ENCODE peak calls at places on chromosomes 7 and 10, in four cellular contexts. One of them, this sample, is unnamed.
A peak's percentile ranks its signal among the peaks of the same experiment; 100 is the strongest.

GRCh38 chr10:86946215-86947170 is 10.9 kb downstream of the MMRN2 start:
- DNase-seq in left ventricle myocardium inferior: peak; percentile 59
- DNase-seq in adipocyte: no peak
- DNase-seq in foreskin fibroblast: no peak
- DNase-seq in this sample: no peak

GRCh38 chr10:106487726-106488125 is 676.8 kb downstream of the SORCS1 start:
- DNase-seq in adipocyte: no peak
- DNase-seq in foreskin fibroblast: no peak
- DNase-seq in left ventricle myocardium inferior: no peak
- DNase-seq in this sample: no peak

GRCh38 chr10:84312816-84313215 is 15.6 kb upstream of the CCSER2 start:
- DNase-seq in adipocyte: no peak
- DNase-seq in foreskin fibroblast: no peak
- DNase-seq in left ventricle myocardium inferior: no peak
- DNase-seq in this sample: no peak

GRCh38 chr7:30705596-30705995 is 23.3 kb upstream of the CRHR2 start:
- DNase-seq in foreskin fibroblast: no peak
- DNase-seq in adipocyte: no peak
- DNase-seq in left ventricle myocardium inferior: no peak
- DNase-seq in this sample: no peak

GRCh38 chr10:60511823-60512222 is 122.1 kb upstream of the ANK3 start:
- DNase-seq in left ventricle myocardium inferior: no peak
- DNase-seq in foreskin fibroblast: no peak
- DNase-seq in adipocyte: peak; percentile 45
- DNase-seq in this sample: no peak

GRCh38 chr7:95755277-95755934 is 16.9 kb upstream of the DYNC1I1 start:
- DNase-seq in adipocyte: no peak
- DNase-seq in left ventricle myocardium inferior: no peak
- DNase-seq in foreskin fibroblast: no peak
- DNase-seq in this sample: no peak

GRCh38 chr7:111855161-111855841 is 293.0 kb upstream of the IMMP2L start:
- DNase-seq in foreskin fibroblast: peak; percentile 56
- DNase-seq in left ventricle myocardium inferior: no peak
- DNase-seq in adipocyte: peak; percentile 79
- DNase-seq in this sample: no peak

GRCh38 chr10:42952358-42952757 is 124.5 kb upstream of the RET start:
- DNase-seq in foreskin fibroblast: no peak
- DNase-seq in left ventricle myocardium inferior: peak; percentile 50
- DNase-seq in adipocyte: peak; percentile 7
- DNase-seq in this sample: no peak

GRCh38 chr7:66894463-66895080 is 26.5 kb upstream of the TMEM248 start:
- DNase-seq in left ventricle myocardium inferior: no peak
- DNase-seq in adipocyte: peak; percentile 14
- DNase-seq in foreskin fibroblast: no peak
- DNase-seq in this sample: no peak

GRCh38 chr10:83942410-83942809 is 196.9 kb upstream of the GHITM start:
- DNase-seq in left ventricle myocardium inferior: no peak
- DNase-seq in adipocyte: no peak
- DNase-seq in foreskin fibroblast: no peak
- DNase-seq in this sample: no peak

GRCh38 chr7:35036361-35037171 is 719 bp downstream of the DPY19L1 start:
- DNase-seq in left ventricle myocardium inferior: peak; percentile 62
- DNase-seq in adipocyte: peak; percentile 84
- DNase-seq in foreskin fibroblast: peak; percentile 54
- DNase-seq in this sample: peak; percentile 35

GRCh38 chr7:17680943-17681351 is 259.3 kb downstream of the SNX13 start:
- DNase-seq in left ventricle myocardium inferior: no peak
- DNase-seq in adipocyte: peak; percentile 88
- DNase-seq in foreskin fibroblast: no peak
- DNase-seq in this sample: no peak

GRCh38 chr10:61787170-61787569 is 114.3 kb upstream of the ARID5B start:
- DNase-seq in left ventricle myocardium inferior: no peak
- DNase-seq in foreskin fibroblast: no peak
- DNase-seq in adipocyte: no peak
- DNase-seq in this sample: no peak

GRCh38 chr7:138023618-138024333 is 21.9 kb upstream of the CREB3L2 start:
- DNase-seq in foreskin fibroblast: no peak
- DNase-seq in adipocyte: no peak
- DNase-seq in left ventricle myocardium inferior: no peak
- DNase-seq in this sample: no peak

GRCh38 chr10:79393924-79394610 is 46.8 kb downstream of the PPIF start:
- DNase-seq in left ventricle myocardium inferior: peak; percentile 7
- DNase-seq in foreskin fibroblast: no peak
- DNase-seq in adipocyte: no peak
- DNase-seq in this sample: no peak

GRCh38 chr7:159091480-159092475 is 52.9 kb downstream of the VIPR2 start:
- DNase-seq in left ventricle myocardium inferior: no peak
- DNase-seq in adipocyte: no peak
- DNase-seq in foreskin fibroblast: no peak
- DNase-seq in this sample: no peak

GRCh38 chr10:49243139-49243538 is 54.9 kb upstream of the TMEM273 start:
- DNase-seq in adipocyte: no peak
- DNase-seq in left ventricle myocardium inferior: no peak
- DNase-seq in foreskin fibroblast: no peak
- DNase-seq in this sample: no peak

GRCh38 chr7:131016230-131016629 is 282.2 kb upstream of the KLF14 start:
- DNase-seq in adipocyte: no peak
- DNase-seq in left ventricle myocardium inferior: no peak
- DNase-seq in foreskin fibroblast: no peak
- DNase-seq in this sample: no peak

GRCh38 chr7:2202901-2203550 is 29.7 kb downstream of the MAD1L1 start:
- DNase-seq in left ventricle myocardium inferior: no peak
- DNase-seq in foreskin fibroblast: no peak
- DNase-seq in adipocyte: no peak
- DNase-seq in this sample: no peak

GRCh38 chr7:1922071-1922869 is 252.2 kb downstream of the ELFN1 start:
- DNase-seq in foreskin fibroblast: peak; percentile 71
- DNase-seq in adipocyte: peak; percentile 72
- DNase-seq in left ventricle myocardium inferior: no peak
- DNase-seq in this sample: no peak

GRCh38 chr10:129951251-129951808 is 12.7 kb downstream of the EBF3 start:
- DNase-seq in foreskin fibroblast: no peak
- DNase-seq in adipocyte: no peak
- DNase-seq in left ventricle myocardium inferior: no peak
- DNase-seq in this sample: no peak

GRCh38 chr7:92609921-92610518 is 19.8 kb upstream of the FAM133B start:
- DNase-seq in adipocyte: peak; percentile 52
- DNase-seq in left ventricle myocardium inferior: no peak
- DNase-seq in foreskin fibroblast: no peak
- DNase-seq in this sample: no peak

GRCh38 chr10:34015700-34016099 is 681.2 kb upstream of the NRP1 start:
- DNase-seq in adipocyte: no peak
- DNase-seq in foreskin fibroblast: no peak
- DNase-seq in left ventricle myocardium inferior: no peak
- DNase-seq in this sample: no peak

GRCh38 chr10:84613336-84614021 is 285.1 kb downstream of the CCSER2 start:
- DNase-seq in adipocyte: no peak
- DNase-seq in left ventricle myocardium inferior: no peak
- DNase-seq in foreskin fibroblast: no peak
- DNase-seq in this sample: no peak

GRCh38 chr10:118944959-118945622 is 84.4 kb upstream of the NANOS1 start:
- DNase-seq in adipocyte: no peak
- DNase-seq in left ventricle myocardium inferior: no peak
- DNase-seq in foreskin fibroblast: no peak
- DNase-seq in this sample: no peak

GRCh38 chr7:18573410-18574234 is 78.1 kb downstream of the HDAC9 start:
- DNase-seq in foreskin fibroblast: no peak
- DNase-seq in left ventricle myocardium inferior: peak; percentile 16
- DNase-seq in adipocyte: no peak
- DNase-seq in this sample: no peak

GRCh38 chr10:6716521-6716920 is 136.4 kb upstream of the PRKCQ start:
- DNase-seq in adipocyte: peak; percentile 46
- DNase-seq in foreskin fibroblast: peak; percentile 74
- DNase-seq in left ventricle myocardium inferior: no peak
- DNase-seq in this sample: no peak

GRCh38 chr10:58943234-58943633 is 233.2 kb upstream of the PHYHIPL start:
- DNase-seq in foreskin fibroblast: no peak
- DNase-seq in adipocyte: no peak
- DNase-seq in left ventricle myocardium inferior: no peak
- DNase-seq in this sample: no peak

GRCh38 chr10:46292573-46293023 is 5.8 kb downstream of the ANTXRL start:
- DNase-seq in adipocyte: no peak
- DNase-seq in left ventricle myocardium inferior: no peak
- DNase-seq in foreskin fibroblast: no peak
- DNase-seq in this sample: no peak

GRCh38 chr10:77637474-77637985 is at the start of gene KCNMA1:
- DNase-seq in adipocyte: peak; percentile 70
- DNase-seq in foreskin fibroblast: peak; percentile 48
- DNase-seq in left ventricle myocardium inferior: no peak
- DNase-seq in this sample: peak; percentile 52

GRCh38 chr10:62081322-62081945 is 179.9 kb downstream of the ARID5B start:
- DNase-seq in foreskin fibroblast: no peak
- DNase-seq in adipocyte: peak; percentile 51
- DNase-seq in left ventricle myocardium inferior: no peak
- DNase-seq in this sample: no peak

This sample was measured in amygdala.